ENCODE peak calls at places on chromosomes 6 and 20, in nine cellular contexts. Y is thoracic aorta, G is SK-N-SH, J is foreskin fibroblast, B is WTC11, R is endodermal cell, M is endothelial cell of umbilical vein, N is epithelial cell of proximal tubule, Z is fibroblast of lung. O is an unnamed sample.

GRCh38 chr6:42974919-42975505 is 4.0 kb downstream of the PEX6 start:
- DNase-seq in Y (no peak), Z (no peak), J (no peak), M (no peak), N (no peak), B (no peak), G (no peak), R (no peak), O (no peak)

GRCh38 chr20:35173576-35174192 is 1.8 kb downstream of the PROCR start:
- DNase-seq in B (no peak), Y (no peak), J (no peak), N (no peak), R (no peak), M (peak; percentile 57), G (no peak), Z (no peak), O (no peak)

GRCh38 chr20:47099749-47100515 is 205.3 kb downstream of the EYA2 start:
- DNase-seq in G (no peak), Y (no peak), Z (no peak), R (no peak), B (no peak), N (no peak), M (no peak), J (no peak), O (no peak)

GRCh38 chr20:24102749-24103148 is 114.2 kb upstream of the GGTLC1 start:
- DNase-seq in J (no peak), G (no peak), M (peak; percentile 79), B (no peak), Z (peak; percentile 24), Y (no peak), R (no peak), N (no peak), O (no peak)

GRCh38 chr6:80457044-80457933 is 350.8 kb downstream of the BCKDHB start:
- DNase-seq in Y (peak; percentile 59), J (peak; percentile 96), N (peak; percentile 81), Z (peak; percentile 97), G (no peak), M (peak; percentile 94), R (no peak), B (no peak), O (no peak)

GRCh38 chr6:15508363-15509330 is 154.2 kb downstream of the DTNBP1 start:
- DNase-seq in R (peak; percentile 59), M (no peak), N (no peak), G (no peak), Z (no peak), Y (no peak), B (no peak), J (no peak), O (no peak)

GRCh38 chr6:50905297-50905696 is 86.6 kb downstream of the TFAP2B start:
- DNase-seq in B (no peak), Z (no peak), R (no peak), M (no peak), G (no peak), N (no peak), J (no peak), Y (no peak), O (no peak)

GRCh38 chr6:152669894-152670293 is 27.8 kb upstream of the MYCT1 start:
- DNase-seq in B (no peak), G (peak; percentile 27), J (peak; percentile 3), Z (peak; percentile 30), Y (no peak), N (peak; percentile 4), M (peak; percentile 67), R (no peak), O (no peak)

GRCh38 chr6:119284861-119285521 is 64.6 kb downstream of the MAN1A1 start:
- DNase-seq in R (peak; percentile 81), N (no peak), Y (no peak), Z (no peak), G (no peak), B (peak; percentile 68), M (no peak), J (no peak), O (no peak)

GRCh38 chr20:63086421-63087235 is 79.9 kb upstream of the BHLHE23 start:
- DNase-seq in M (no peak), J (no peak), Z (no peak), Y (no peak), R (peak; percentile 31), G (no peak), N (no peak), B (peak; percentile 6), O (peak; percentile 53)

GRCh38 chr6:158784505-158784904 is 34.7 kb downstream of the EZR start:
- DNase-seq in M (peak; percentile 8), B (no peak), Z (peak; percentile 88), G (no peak), N (peak; percentile 42), Y (no peak), J (peak; percentile 26), R (no peak), O (no peak)

GRCh38 chr6:43897571-43898302 is 127.7 kb downstream of the VEGFA start:
- DNase-seq in J (no peak), G (no peak), M (no peak), B (no peak), Z (no peak), Y (no peak), R (no peak), N (no peak), O (no peak)

GRCh38 chr20:46307139-46307998 is 929 bp downstream of the CDH22 start:
- DNase-seq in Y (no peak), M (peak; percentile 22), N (no peak), G (peak; percentile 89), J (peak; percentile 26), R (peak; percentile 90), B (peak; percentile 82), Z (peak; percentile 25), O (no peak)

GRCh38 chr6:150004101-150004782 is 21.1 kb downstream of the RAET1L start:
- DNase-seq in J (no peak), Z (no peak), B (no peak), G (no peak), N (no peak), M (no peak), R (no peak), Y (no peak), O (no peak)

GRCh38 chr20:17765584-17765983 is 65.8 kb downstream of the BANF2 start:
- DNase-seq in N (no peak), M (no peak), Z (no peak), R (no peak), J (no peak), G (no peak), Y (no peak), B (no peak), O (no peak)

GRCh38 chr6:32659856-32660595 is 6.4 kb downstream of the HLA-DQB1 start:
- DNase-seq in M (no peak), G (no peak), J (no peak), B (no peak), Y (no peak), N (no peak), R (no peak), Z (no peak), O (no peak)

GRCh38 chr20:34582911-34583310 is 24.4 kb downstream of the MAP1LC3A start:
- DNase-seq in G (no peak), Z (peak; percentile 41), J (no peak), B (no peak), Y (no peak), R (no peak), N (no peak), M (no peak), O (no peak)

GRCh38 chr6:32177182-32177787 is 920 bp upstream of the RNF5 start:
- DNase-seq in G (peak; percentile 55), Y (no peak), N (no peak), R (peak; percentile 82), M (no peak), B (peak; percentile 50), Z (no peak), J (peak; percentile 54), O (no peak)

GRCh38 chr20:60037120-60037499 is 78.9 kb downstream of the CDH26 start:
- DNase-seq in J (peak; percentile 31), N (no peak), Z (peak; percentile 42), R (peak; percentile 78), B (no peak), Y (no peak), G (no peak), M (no peak), O (no peak)
- TF ChIP-seq CTCF in J (peak; percentile 35), N (peak; percentile 44), Z (peak; percentile 16), R (peak; percentile 68), B (no peak), Y (no peak), G (no peak), M (no peak), O (peak; percentile 30)

DNA sequence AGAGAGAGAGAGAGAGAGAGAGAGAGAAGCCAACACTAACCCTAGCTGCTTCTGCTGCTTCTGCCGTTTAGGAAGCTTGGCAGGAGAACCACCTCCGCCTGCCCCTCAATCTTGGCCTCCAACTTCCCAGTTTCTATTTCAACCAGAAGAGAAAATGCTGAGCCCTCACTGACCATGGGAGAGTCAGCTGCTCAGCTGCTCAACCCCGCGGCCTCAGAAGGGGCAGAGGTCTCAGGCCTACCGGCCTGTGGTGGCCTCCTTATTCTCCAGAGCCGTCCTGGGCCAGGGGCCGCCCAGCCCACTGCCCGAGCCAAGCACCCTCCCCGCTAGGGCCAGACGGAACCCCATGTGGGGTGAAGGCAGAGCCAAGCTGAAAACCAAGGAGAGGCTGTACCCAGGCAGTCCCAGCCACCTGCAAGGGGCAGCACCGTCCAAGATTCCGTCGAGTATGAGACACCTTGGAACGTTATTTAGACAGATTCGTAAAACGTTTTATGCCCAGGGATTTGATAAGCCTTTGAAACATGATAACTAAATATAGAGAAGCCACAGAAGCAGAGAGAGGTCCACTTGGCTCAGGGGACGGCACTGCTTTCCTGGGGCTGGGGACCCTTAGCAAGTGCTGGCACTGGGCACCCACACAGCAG is 116.6 kb downstream of the DLL1 start:
- DNase-seq in M (no peak), Y (no peak), J (no peak), Z (no peak), N (no peak), G (peak; percentile 17), B (no peak), R (peak; percentile 33), O (peak; percentile 63)
- TF ChIP-seq CTCF in M (no peak), Y (no peak), J (no peak), Z (no peak), N (no peak), G (no peak), B (no peak), R (no peak), O (no peak)

DNA sequence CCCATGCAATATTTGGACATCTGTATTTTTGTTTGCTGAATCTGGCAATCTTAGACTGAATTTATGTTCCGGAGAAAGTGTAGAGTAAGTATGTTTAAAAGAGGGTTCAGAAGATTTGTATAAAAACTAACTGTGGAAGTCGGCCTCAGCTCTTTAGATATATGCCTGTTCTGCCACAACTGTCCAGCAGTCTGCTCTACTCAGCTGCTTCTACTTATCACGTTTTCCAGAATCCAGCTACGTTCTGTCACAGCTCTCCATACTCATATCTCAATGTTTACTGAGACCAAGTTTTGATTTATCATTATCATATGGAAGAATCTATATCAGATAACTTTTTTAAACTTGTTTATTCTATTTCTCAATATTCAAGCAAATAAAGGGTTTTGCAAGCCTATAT is 721.3 kb downstream of the EYS start:
- DNase-seq in Z (no peak), G (no peak), R (no peak), N (no peak), B (no peak), Y (no peak), J (no peak), M (no peak), O (no peak)
- TF ChIP-seq CTCF in Z (peak; percentile 26), G (no peak), R (peak; percentile 54), N (no peak), B (no peak), Y (no peak), J (no peak), M (no peak), O (peak; percentile 48)

DNA sequence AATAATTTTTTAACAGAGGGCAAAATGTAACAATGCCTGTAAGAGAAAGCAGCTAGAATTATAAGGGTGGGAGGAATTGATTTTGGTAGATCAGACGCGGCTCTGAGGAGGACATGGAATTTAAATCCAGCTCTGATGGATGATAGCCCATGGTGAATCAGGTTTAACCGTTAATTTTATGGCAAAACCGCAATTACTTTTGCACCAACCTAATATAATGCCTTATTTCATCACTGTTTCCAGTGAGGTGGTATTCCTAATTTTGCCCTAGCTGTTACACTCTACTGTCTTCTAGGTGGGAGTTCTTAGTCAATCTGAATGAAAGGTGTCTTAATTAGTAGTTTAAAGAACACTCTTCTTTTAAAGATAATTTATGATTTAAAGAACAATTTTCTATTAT is 198.3 kb upstream of the SMLR1 start:
- DNase-seq in N (no peak), J (no peak), G (no peak), M (no peak), B (no peak), Y (no peak), R (no peak), Z (no peak), O (no peak)
- TF ChIP-seq CTCF in N (no peak), J (no peak), G (no peak), M (no peak), B (no peak), Y (no peak), R (no peak), Z (no peak), O (no peak)

O was measured in type B pancreatic cell.